ENCODE peak calls at places on chromosomes 16 and 17, in four cellular contexts. I, O, L and Y are unnamed samples.

GRCh38 chr16:59459811-59460210 is 725.7 kb upstream of the GOT2 start:
- DNase-seq in I (no peak), O (no peak), L (peak; percentile 70), Y (no peak)

GRCh38 chr17:44587339-44587738 is 30.1 kb downstream of the FZD2 start:
- DNase-seq in I (no peak), O (peak; percentile 85), L (peak; percentile 96), Y (no peak)

GRCh38 chr17:74282587-74283370 is 8.7 kb downstream of the DNAI2 start:
- DNase-seq in I (no peak), O (no peak), L (no peak), Y (no peak)

GRCh38 chr16:49575352-49576172 is 202.0 kb downstream of the C16orf78 start:
- DNase-seq in I (peak; percentile 60), O (no peak), L (no peak), Y (no peak)

GRCh38 chr17:49390548-49391324 is 23.9 kb downstream of the PHB1 start:
- DNase-seq in I (peak; percentile 85), O (no peak), L (no peak), Y (no peak)

GRCh38 chr17:50146927-50147640 is 3.4 kb downstream of the PPP1R9B start:
- DNase-seq in I (no peak), O (no peak), L (no peak), Y (no peak)

GRCh38 chr17:63475491-63476412 is 1.1 kb upstream of the ACE start:
- DNase-seq in I (no peak), O (no peak), L (no peak), Y (no peak)

GRCh38 chr16:83723244-83723643 is 84.5 kb upstream of the HSBP1 start:
- DNase-seq in I (no peak), O (no peak), L (no peak), Y (no peak)

GRCh38 chr16:64989050-64989449 is 132.8 kb downstream of the CDH11 start:
- DNase-seq in I (no peak), O (no peak), L (no peak), Y (no peak)

GRCh38 chr16:70747703-70748631 is 53.0 kb downstream of the VAC14 start:
- DNase-seq in I (no peak), O (no peak), L (no peak), Y (no peak)

GRCh38 chr16:78770353-78771091 is 671.1 kb downstream of the WWOX start:
- DNase-seq in I (peak; percentile 75), O (peak; percentile 90), L (no peak), Y (no peak)

GRCh38 chr17:76051071-76051467 is 21.2 kb downstream of the SRP68 start:
- DNase-seq in I (no peak), O (peak; percentile 0), L (peak; percentile 30), Y (no peak)

GRCh38 chr16:47388705-47389104 is 72.2 kb downstream of the ITFG1 start:
- DNase-seq in I (no peak), O (no peak), L (no peak), Y (no peak)